ENCODE peak calls at places on chromosomes 7 and 10, in four cellular contexts. Y, V, Q and D are unnamed samples.

GRCh38 chr7:154792436-154793055 is 210.4 kb downstream of the PAXIP1 start:
- DNase-seq in Y (no peak), V (no peak), Q (no peak), D (no peak)

GRCh38 chr10:600876-601275 is 88.6 kb downstream of the DIP2C start:
- DNase-seq in Y (no peak), V (no peak), Q (peak; percentile 78), D (no peak)

GRCh38 chr7:149199234-149199990 is 4.1 kb downstream of the ZNF282 start:
- DNase-seq in Y (no peak), V (no peak), Q (peak; percentile 12), D (no peak)

GRCh38 chr10:130161331-130161730 is 25.1 kb downstream of the GLRX3 start:
- DNase-seq in Y (no peak), V (no peak), Q (no peak), D (no peak)

GRCh38 chr10:34183397-34183796 is 631.7 kb downstream of the PARD3 start:
- DNase-seq in Y (no peak), V (no peak), Q (no peak), D (no peak)

GRCh38 chr7:130377178-130377577 is 3.1 kb upstream of the CPA1 start:
- DNase-seq in Y (no peak), V (no peak), Q (no peak), D (no peak)

GRCh38 chr7:130361681-130362080 is 17.1 kb downstream of the CPA5 start:
- DNase-seq in Y (no peak), V (no peak), Q (no peak), D (no peak)

GRCh38 chr10:37872955-37873354 is 15.5 kb upstream of the ZNF248 start:
- DNase-seq in Y (no peak), V (no peak), Q (no peak), D (no peak)

GRCh38 chr7:99380823-99381663 is 6.5 kb downstream of the ARPC1B start:
- DNase-seq in Y (peak; percentile 70), V (peak; percentile 96), Q (no peak), D (no peak)

GRCh38 chr7:130926021-130926691 is 192.1 kb upstream of the KLF14 start:
- DNase-seq in Y (no peak), V (no peak), Q (no peak), D (no peak)

GRCh38 chr7:51141451-51141971 is 175.1 kb downstream of the COBL start:
- DNase-seq in Y (peak; percentile 10), V (no peak), Q (no peak), D (no peak)

GRCh38 chr10:125149278-125150047 is 10.9 kb downstream of the CTBP2 start:
- DNase-seq in Y (peak; percentile 89), V (no peak), Q (peak; percentile 90), D (peak; percentile 75)

GRCh38 chr7:86301301-86301700 is 342.4 kb upstream of the GRM3 start:
- DNase-seq in Y (no peak), V (no peak), Q (no peak), D (no peak)

GRCh38 chr10:124820121-124820520 is 18.5 kb downstream of the ABRAXAS2 start:
- DNase-seq in Y (no peak), V (no peak), Q (no peak), D (no peak)

GRCh38 chr10:102555781-102556328 is 52.1 kb downstream of the SUFU start:
- DNase-seq in Y (no peak), V (no peak), Q (peak; percentile 33), D (no peak)

GRCh38 chr7:369981-370621 is 80.1 kb downstream of the FOXL3 start:
- DNase-seq in Y (peak; percentile 74), V (no peak), Q (peak; percentile 48), D (no peak)

GRCh38 chr7:90825779-90826178 is 229.7 kb downstream of the CDK14 start:
- DNase-seq in Y (no peak), V (no peak), Q (no peak), D (no peak)

GRCh38 chr7:155835446-155836215 is 23.4 kb upstream of the SHH start:
- DNase-seq in Y (no peak), V (no peak), Q (peak; percentile 60), D (no peak)

GRCh38 chr7:34354906-34355305 is 303.1 kb upstream of the NPSR1 start:
- DNase-seq in Y (no peak), V (no peak), Q (no peak), D (no peak)

GRCh38 chr7:100157334-100158228 is 942 bp downstream of the TRAPPC14 start:
- DNase-seq in Y (peak; percentile 49), V (no peak), Q (no peak), D (no peak)

GRCh38 chr7:27345164-27345887 is 102.7 kb downstream of the EVX1 start:
- DNase-seq in Y (no peak), V (no peak), Q (no peak), D (no peak)

GRCh38 chr10:29648983-29649268 is 14.2 kb upstream of the SVIL start:
- DNase-seq in Y (no peak), V (no peak), Q (no peak), D (no peak)

GRCh38 chr7:1601956-1602355 is 32.1 kb upstream of the PSMG3 start:
- DNase-seq in Y (no peak), V (no peak), Q (no peak), D (no peak)

GRCh38 chr7:157139142-157140117 is 704 bp downstream of the UBE3C start:
- DNase-seq in Y (peak; percentile 70), V (peak; percentile 75), Q (peak; percentile 76), D (no peak)

GRCh38 chr10:8045728-8046494 is 8.6 kb upstream of the GATA3 start:
- DNase-seq in Y (no peak), V (no peak), Q (no peak), D (no peak)

GRCh38 chr10:61404771-61405170 is 48.4 kb downstream of the TMEM26 start:
- DNase-seq in Y (no peak), V (no peak), Q (no peak), D (no peak)

GRCh38 chr7:82167568-82168314 is 275.8 kb downstream of the CACNA2D1 start:
- DNase-seq in Y (no peak), V (no peak), Q (no peak), D (no peak)

GRCh38 chr7:69018200-69018599 is 580.1 kb upstream of the AUTS2 start:
- DNase-seq in Y (no peak), V (no peak), Q (no peak), D (no peak)

GRCh38 chr7:4174016-4174415 is 508.1 kb upstream of the FOXK1 start:
- DNase-seq in Y (no peak), V (no peak), Q (no peak), D (no peak)

GRCh38 chr10:127041561-127041960 is 136.3 kb downstream of the DOCK1 start:
- DNase-seq in Y (no peak), V (no peak), Q (no peak), D (no peak)

GRCh38 chr10:124672181-124672638 is 72.0 kb downstream of the FAM53B start:
- DNase-seq in Y (no peak), V (no peak), Q (no peak), D (no peak)

GRCh38 chr10:110835841-110836240 is 35.9 kb upstream of the PDCD4 start:
- DNase-seq in Y (no peak), V (no peak), Q (no peak), D (no peak)

GRCh38 chr7:105656922-105657521 is 75.7 kb upstream of the EFCAB10 start:
- DNase-seq in Y (peak; percentile 53), V (peak; percentile 65), Q (no peak), D (no peak)

GRCh38 chr7:36115448-36116321 is 37.4 kb upstream of the EEPD1 start:
- DNase-seq in Y (peak; percentile 97), V (peak; percentile 87), Q (peak; percentile 83), D (peak; percentile 72)

GRCh38 chr10:125578658-125579315 is 104.2 kb downstream of the TEX36 start:
- DNase-seq in Y (no peak), V (no peak), Q (no peak), D (no peak)

GRCh38 chr10:11959966-11960365 is 82.6 kb downstream of the UPF2 start:
- DNase-seq in Y (no peak), V (no peak), Q (no peak), D (no peak)

GRCh38 chr10:44769449-44769848 is 141.7 kb upstream of the TMEM72 start:
- DNase-seq in Y (peak; percentile 70), V (no peak), Q (no peak), D (no peak)

GRCh38 chr10:97000487-97001182 is 168.5 kb downstream of the LCOR start:
- DNase-seq in Y (peak; percentile 71), V (no peak), Q (no peak), D (no peak)

GRCh38 chr10:62082729-62083412 is 181.4 kb downstream of the ARID5B start:
- DNase-seq in Y (peak; percentile 59), V (peak; percentile 79), Q (no peak), D (no peak)

GRCh38 chr10:4503076-4503475 is 322.9 kb upstream of the AKR1E2 start:
- DNase-seq in Y (no peak), V (no peak), Q (no peak), D (no peak)

GRCh38 chr7:123724725-123725381 is 23.9 kb downstream of the WASL start:
- DNase-seq in Y (no peak), V (no peak), Q (no peak), D (no peak)
- H3K4me3 ChIP-seq in Y (no peak overlapping the region), V (no peak overlapping the region), Q (no peak overlapping the region), D (no peak overlapping the region)

GRCh38 chr10:13158401-13158800 is 3.0 kb upstream of the MCM10 start:
- DNase-seq in Y (peak; percentile 36), V (no peak), Q (no peak), D (no peak)
- H3K4me3 ChIP-seq in Y (peak overlapping the region; percentile 42), V (no peak overlapping the region), Q (peak overlapping the region; percentile 28), D (peak overlapping the region; percentile 57)

GRCh38 chr10:48656928-48657327 is 27.7 kb upstream of the WDFY4 start:
- DNase-seq in Y (no peak), V (no peak), Q (no peak), D (no peak)
- H3K4me3 ChIP-seq in Y (no peak overlapping the region), V (peak overlapping the region; percentile 47), Q (peak overlapping the region; percentile 67), D (peak overlapping the region; percentile 87)

GRCh38 chr7:137625197-137625596 is 221.6 kb downstream of the DGKI start:
- DNase-seq in Y (no peak), V (no peak), Q (no peak), D (no peak)
- H3K4me3 ChIP-seq in Y (no peak overlapping the region), V (no peak overlapping the region), Q (no peak overlapping the region), D (no peak overlapping the region)

DNA sequence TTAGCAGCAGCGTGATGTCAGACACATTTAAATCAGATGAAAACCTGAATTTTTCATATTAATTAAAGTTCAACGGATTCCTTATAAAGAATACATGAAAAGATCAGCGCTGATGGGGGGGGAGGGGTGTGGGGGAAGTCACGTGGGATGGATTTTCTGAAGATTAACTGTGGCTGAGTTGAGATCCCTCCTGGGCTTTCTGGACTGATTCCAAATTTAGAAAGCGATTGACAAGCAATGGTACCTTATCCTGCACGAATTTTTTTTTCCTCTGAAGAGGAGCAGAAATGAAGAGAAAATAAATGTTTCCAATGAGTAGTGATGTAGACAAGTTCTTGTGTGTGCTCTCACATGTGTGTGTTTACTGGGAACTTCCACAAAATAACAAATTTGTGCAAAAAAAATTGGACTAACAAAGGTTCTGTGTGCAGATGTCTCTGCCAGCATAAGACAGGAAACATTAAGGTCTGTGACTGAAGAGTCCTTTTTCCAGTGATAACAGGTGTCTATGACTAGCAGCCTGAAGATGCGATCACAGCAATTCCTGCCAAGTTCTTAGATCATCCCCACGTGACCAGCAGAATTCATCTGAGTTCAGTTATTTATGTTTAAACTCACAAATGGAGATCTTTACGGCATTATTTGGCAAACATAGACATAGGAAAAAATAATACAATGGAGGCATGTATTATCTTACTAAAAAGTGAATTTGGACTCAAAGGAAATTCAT is 585.2 kb upstream of the CELF2 start:
- DNase-seq in Y (no peak), V (no peak), Q (no peak), D (no peak)
- H3K4me3 ChIP-seq in Y (no peak overlapping the region), V (no peak overlapping the region), Q (no peak overlapping the region), D (no peak overlapping the region)

GRCh38 chr10:74310652-74311257 is 159.7 kb downstream of the ADK start:
- DNase-seq in Y (no peak), V (no peak), Q (no peak), D (no peak)

GRCh38 chr10:74320026-74320425 is 169.0 kb downstream of the ADK start:
- DNase-seq in Y (no peak), V (no peak), Q (no peak), D (no peak)

GRCh38 chr10:74314166-74314565 is 163.1 kb downstream of the ADK start:
- DNase-seq in Y (peak; percentile 67), V (peak; percentile 9), Q (no peak), D (no peak)
- H3K4me3 ChIP-seq in Y (no peak overlapping the region), V (no peak overlapping the region), Q (peak overlapping the region; percentile 28), D (peak overlapping the region; percentile 63)